ENCODE peak calls at places on chromosomes 5 and 9, in six cellular contexts. R is esophagus squamous epithelium, Z is uterus, S is upper lobe of left lung, L is ovary, Y is heart left ventricle. O is an unnamed sample. For H3K4me1, the result is how much of the 10 kb centered on the place peaks cover.

GRCh38 chr5:98163796-98164493 is 609.5 kb upstream of the RGMB start:
- DNase-seq in R (no peak), Z (no peak), S (no peak), L (no peak), Y (no peak), O (no peak)

GRCh38 chr5:81533629-81534480 is 139.9 kb upstream of the ACOT12 start:
- DNase-seq in R (no peak), Z (no peak), S (no peak), L (no peak), Y (no peak), O (no peak)

GRCh38 chr9:109181284-109181683 is 14.2 kb upstream of the FRRS1L start:
- DNase-seq in R (no peak), Z (no peak), S (no peak), L (no peak), Y (no peak), O (no peak)

GRCh38 chr5:153569036-153569435 is 78.6 kb downstream of the GRIA1 start:
- DNase-seq in R (no peak), Z (no peak), S (no peak), L (no peak), Y (no peak), O (no peak)

GRCh38 chr5:67215592-67216471 is 19.2 kb upstream of the CD180 start:
- DNase-seq in R (peak), Z (peak), S (peak), L (peak), Y (peak), O (no peak)

GRCh38 chr9:15249042-15249818 is 57.8 kb downstream of the TTC39B start:
- DNase-seq in R (no peak), Z (no peak), S (no peak), L (no peak), Y (no peak), O (no peak)

GRCh38 chr5:135391869-135392255 is 7.2 kb downstream of the MACROH2A1 start:
- DNase-seq in R (no peak), Z (no peak), S (peak), L (no peak), Y (peak), O (peak)

GRCh38 chr9:131410051-131410491 is 16.2 kb downstream of the PRRC2B start:
- DNase-seq in R (no peak), Z (no peak), S (no peak), L (no peak), Y (no peak), O (no peak)

GRCh38 chr5:139693676-139694364 is 45.7 kb downstream of the CXXC5 start:
- DNase-seq in R (no peak), Z (no peak), S (no peak), L (no peak), Y (no peak), O (no peak)

GRCh38 chr9:117073539-117074336 is 341.1 kb downstream of the ASTN2 start:
- DNase-seq in R (no peak), Z (no peak), S (no peak), L (no peak), Y (no peak), O (no peak)

GRCh38 chr9:82021198-82021597 is 32.6 kb downstream of the SPATA31D1 start:
- DNase-seq in R (no peak), Z (peak), S (no peak), L (no peak), Y (peak), O (no peak)

GRCh38 chr9:91758491-91758981 is 191.5 kb downstream of the ROR2 start:
- DNase-seq in R (no peak), Z (no peak), S (no peak), L (no peak), Y (no peak), O (no peak)

GRCh38 chr9:23825700-23826099 is 340 bp downstream of the ELAVL2 start:
- DNase-seq in R (no peak), Z (no peak), S (no peak), L (no peak), Y (no peak), O (no peak)

GRCh38 chr5:43007911-43008368 is 32.2 kb downstream of the ANXA2R start:
- DNase-seq in R (peak), Z (peak), S (peak), L (peak), Y (peak), O (no peak)

GRCh38 chr9:88313364-88314220 is 74.7 kb upstream of the SPIN1 start:
- DNase-seq in R (no peak), Z (no peak), S (no peak), L (no peak), Y (no peak), O (no peak)

GRCh38 chr5:140311011-140311467 is 8.1 kb upstream of the PFDN1 start:
- DNase-seq in R (no peak), Z (no peak), S (no peak), L (no peak), Y (no peak), O (no peak)

GRCh38 chr5:132104561-132104960 is 31.0 kb downstream of the CSF2 start:
- DNase-seq in R (no peak), Z (no peak), S (no peak), L (no peak), Y (no peak), O (no peak)

GRCh38 chr5:72152506-72152905 is 45.2 kb downstream of the MAP1B start:
- DNase-seq in R (no peak), Z (no peak), S (no peak), L (no peak), Y (no peak), O (no peak)

DNA sequence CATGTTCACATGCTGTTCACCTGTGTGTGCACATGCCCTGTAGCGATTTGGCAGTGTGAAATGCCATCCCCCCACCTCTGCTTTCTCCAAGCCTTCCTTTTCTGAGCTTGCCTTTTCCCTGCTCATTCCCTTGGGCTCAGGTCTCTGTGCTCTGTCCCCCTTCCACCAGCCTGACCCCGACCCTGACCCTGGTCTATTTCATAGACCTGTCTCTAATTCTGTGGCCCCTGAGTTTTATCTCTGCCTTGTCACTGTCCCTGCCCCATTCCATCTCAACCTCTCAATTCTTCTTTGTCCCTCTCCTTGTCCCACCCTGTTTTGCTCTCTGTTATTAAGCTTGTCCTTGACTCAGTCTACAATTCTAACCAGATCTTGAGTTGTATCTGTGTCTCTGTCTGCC is 735 bp downstream of the ARAP3 start:
- DNase-seq in R (no peak), Z (no peak), S (no peak), L (no peak), Y (no peak), O (no peak)
- H3K4me3 ChIP-seq in R (peak), Z (peak), S (peak), L (peak), Y (peak), O (peak)

GRCh38 chr5:169088032-169088726 is 212.8 kb downstream of the SLIT3 start:
- DNase-seq in R (no peak), Z (no peak), S (no peak), L (no peak), Y (no peak), O (no peak)

GRCh38 chr5:169083394-169084018 is 217.4 kb downstream of the SLIT3 start:
- DNase-seq in R (no peak), Z (no peak), S (no peak), L (no peak), Y (no peak), O (no peak)

GRCh38 chr5:169085656-169086055 is 215.3 kb downstream of the SLIT3 start:
- DNase-seq in R (no peak), Z (no peak), S (no peak), L (no peak), Y (no peak), O (no peak)

GRCh38 chr5:169081008-169081724 is 219.8 kb downstream of the SLIT3 start:
- DNase-seq in R (no peak), Z (no peak), S (no peak), L (no peak), Y (no peak), O (no peak)

GRCh38 chr5:169084775-169085566 is 216.0 kb downstream of the SLIT3 start:
- DNase-seq in R (no peak), Z (no peak), S (no peak), L (no peak), Y (no peak), O (no peak)
- H3K4me1 ChIP-seq in R (under half), Z (under half), S (under half), L (under half), Y (under half), O (under half)

GRCh38 chr5:179697993-179698934 is 503 bp upstream of the CANX start:
- DNase-seq in R (peak), Z (peak), S (peak), L (peak), Y (peak), O (peak)
- TF ChIP-seq POLR2A in R (no peak), Z (peak), S (peak), L (peak), Y (no peak), O (no peak)

GRCh38 chr5:93583525-93583798 is 440 bp downstream of the NR2F1 start:
- DNase-seq in R (no peak), Z (no peak), S (no peak), L (no peak), Y (no peak), O (no peak)

GRCh38 chr5:93581738-93582414 is 857 bp upstream of the NR2F1-AS1 start:
- DNase-seq in R (no peak), Z (peak), S (no peak), L (peak), Y (no peak), O (no peak)

GRCh38 chr5:93584531-93585053 is 1.6 kb downstream of the NR2F1 start:
- DNase-seq in R (no peak), Z (no peak), S (no peak), L (peak), Y (no peak), O (no peak)

GRCh38 chr5:93583799-93584530 is 943 bp downstream of the NR2F1 start:
- DNase-seq in R (no peak), Z (no peak), S (no peak), L (peak), Y (peak), O (no peak)

DNA sequence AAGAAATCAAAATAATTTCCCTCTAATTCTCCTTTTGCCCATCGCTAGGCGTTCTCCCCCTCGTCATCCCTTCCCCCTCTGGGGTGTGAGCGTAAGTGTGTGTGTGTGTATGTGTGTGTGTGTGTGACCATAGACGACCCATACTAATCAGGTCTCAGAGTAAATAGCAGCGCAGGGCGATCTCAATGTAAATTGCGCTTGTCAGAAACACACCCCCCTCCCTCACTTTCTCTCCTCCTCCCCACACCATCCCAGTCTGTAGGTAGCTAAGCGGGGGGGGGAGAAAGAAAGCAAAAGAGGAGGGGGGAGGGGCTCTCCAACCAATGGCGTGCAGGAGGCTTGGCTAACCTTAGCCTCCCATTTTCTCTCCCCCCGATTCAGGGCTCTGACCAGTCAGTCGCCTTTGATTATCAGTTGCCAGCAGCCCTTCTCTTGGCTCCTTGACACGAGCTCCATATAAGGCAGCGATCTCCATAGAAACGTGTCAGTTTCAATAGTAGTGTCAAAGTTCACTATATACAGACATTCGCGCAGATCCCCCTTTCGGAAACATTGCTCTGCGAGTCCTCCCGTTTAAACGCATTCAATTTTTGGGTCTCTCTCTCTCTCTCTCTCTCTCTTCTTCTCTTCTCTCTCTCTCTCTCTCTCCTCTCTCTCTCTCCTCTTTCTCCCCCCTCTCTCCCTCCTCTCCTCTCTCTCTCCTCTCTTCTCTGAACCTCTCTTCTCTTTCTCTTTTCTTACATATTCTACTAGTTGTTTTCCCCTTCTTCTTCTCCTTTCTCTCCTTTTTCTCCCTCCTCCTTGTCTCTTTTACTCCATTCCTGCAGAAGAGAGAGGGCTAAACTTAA is at the start of gene NR2F1:
- DNase-seq in R (no peak), Z (peak), S (peak), L (peak), Y (no peak), O (peak)
- H3K4me3 ChIP-seq in R (peak), Z (peak), S (peak), L (peak), Y (peak), O (peak)